ENCODE peak calls at places on chromosome 7, in nine cellular contexts. C is Caco-2, G is anterior cingulate cortex, E is colonic mucosa, D is GM19239, Q is OCI-LY7, O is K562, X is ELR, V is EH. U is an unnamed sample.

GRCh38 chr7:16422100-16422430 is 727 bp upstream of the CRPPA start:
- DNase-seq in X (peak), D (no peak), Q (no peak), V (peak), E (no peak), C (no peak), G (no peak), O (no peak), U (no peak)

GRCh38 chr7:158943713-158944112 is 87.4 kb downstream of the DYNC2I1 start:
- DNase-seq in G (no peak), D (no peak), X (no peak), O (no peak), C (no peak), Q (no peak), E (no peak), V (no peak), U (no peak)

GRCh38 chr7:33836797-33837355 is 68.5 kb upstream of the BMPER start:
- DNase-seq in D (no peak), V (no peak), C (peak), O (no peak), E (no peak), X (no peak), Q (peak), G (no peak), U (no peak)

GRCh38 chr7:3336042-3336665 is 35.1 kb downstream of the SDK1 start:
- DNase-seq in O (no peak), G (no peak), Q (no peak), V (no peak), C (no peak), D (no peak), X (no peak), E (no peak), U (no peak)

GRCh38 chr7:96495751-96496216 is 173.9 kb upstream of the SLC25A13 start:
- DNase-seq in Q (no peak), E (no peak), C (no peak), D (no peak), V (no peak), O (no peak), X (no peak), G (no peak), U (no peak)

GRCh38 chr7:38195804-38196595 is 18.0 kb downstream of the STARD3NL start:
- DNase-seq in V (peak), C (no peak), O (no peak), D (no peak), X (peak), Q (no peak), G (no peak), E (no peak), U (no peak)

GRCh38 chr7:98119257-98119918 is 12.7 kb downstream of the LMTK2 start:
- DNase-seq in E (no peak), C (no peak), G (no peak), D (no peak), X (peak), V (peak), O (no peak), Q (no peak), U (no peak)

GRCh38 chr7:29562307-29562706 is 1.3 kb upstream of the PRR15 start:
- DNase-seq in G (no peak), Q (no peak), D (no peak), X (no peak), O (no peak), V (no peak), C (no peak), E (peak), U (no peak)

GRCh38 chr7:5695709-5696345 is 85.6 kb downstream of the RNF216 start:
- DNase-seq in D (no peak), G (no peak), O (no peak), Q (no peak), X (peak), V (peak), E (no peak), C (no peak), U (no peak)

GRCh38 chr7:97555845-97556431 is 175.9 kb upstream of the TAC1 start:
- DNase-seq in V (no peak), E (no peak), X (no peak), O (no peak), C (no peak), D (no peak), G (no peak), Q (no peak), U (no peak)